ENCODE peak calls at places on chromosomes 3 and 15, in ten cellular contexts. Q is AG04450, R is dorsolateral prefrontal cortex, V is uterus, O is neural progenitor cell, L is hepatocyte, D is PC-3, S is heart right ventricle, E is pancreas, I is right cardiac atrium. Y is an unnamed sample.

GRCh38 chr3:194273396-194274310 is 77.5 kb downstream of the CPN2 start:
- DNase-seq in Q (no peak), I (no peak), O (no peak), E (no peak), V (peak; percentile 20), R (no peak), L (no peak), S (no peak), D (no peak), Y (no peak)

GRCh38 chr3:110070539-110070916 is 733.2 kb upstream of the DPPA4 start:
- DNase-seq in Q (no peak), S (no peak), I (no peak), D (no peak), V (no peak), R (no peak), E (no peak), O (no peak), L (no peak), Y (no peak)

GRCh38 chr15:72786946-72787345 is 3.4 kb upstream of the ADPGK start:
- DNase-seq in R (no peak), E (no peak), D (no peak), S (no peak), I (no peak), O (no peak), L (no peak), Q (no peak), V (no peak), Y (no peak)

GRCh38 chr3:152298393-152299242 is 29.9 kb downstream of the MBNL1 start:
- DNase-seq in E (no peak), Q (peak; percentile 95), S (peak; percentile 63), I (peak; percentile 68), O (peak; percentile 13), D (peak; percentile 73), L (peak; percentile 82), V (peak; percentile 44), R (no peak), Y (no peak)

GRCh38 chr3:72601983-72602382 is 246.3 kb downstream of the SHQ1 start:
- DNase-seq in Q (no peak), D (no peak), R (no peak), L (no peak), O (no peak), V (no peak), E (no peak), I (no peak), S (no peak), Y (no peak)

GRCh38 chr3:195207731-195208130 is 63.2 kb downstream of the XXYLT1 start:
- DNase-seq in Q (no peak), D (no peak), R (no peak), O (no peak), S (no peak), L (no peak), V (peak; percentile 18), I (no peak), E (no peak), Y (no peak)

GRCh38 chr3:15207836-15208504 is 1.9 kb downstream of the CAPN7 start:
- DNase-seq in S (no peak), Q (no peak), R (no peak), D (no peak), E (no peak), V (no peak), L (no peak), O (no peak), I (no peak), Y (no peak)

GRCh38 chr15:43412096-43412495 is 41.2 kb downstream of the TUBGCP4 start:
- DNase-seq in I (no peak), D (no peak), S (no peak), O (no peak), L (no peak), Q (no peak), V (no peak), E (no peak), R (no peak), Y (no peak)

GRCh38 chr3:46354478-46354877 is 567 bp downstream of the CCR2 start:
- DNase-seq in V (no peak), O (no peak), D (no peak), I (no peak), Q (no peak), L (no peak), S (no peak), E (no peak), R (no peak), Y (no peak)

GRCh38 chr3:138649134-138649533 is 40.6 kb downstream of the FAIM start:
- DNase-seq in S (no peak), I (no peak), D (no peak), L (no peak), O (no peak), E (no peak), R (no peak), Q (no peak), V (no peak), Y (no peak)

GRCh38 chr3:8972614-8973013 is 9.3 kb upstream of the RAD18 start:
- DNase-seq in V (no peak), S (no peak), O (no peak), R (no peak), Q (no peak), L (peak; percentile 41), D (peak; percentile 66), I (no peak), E (no peak), Y (no peak)

GRCh38 chr3:114418724-114419543 is 125.1 kb downstream of the TIGIT start:
- DNase-seq in E (no peak), V (no peak), Q (peak; percentile 87), D (peak; percentile 67), O (peak; percentile 69), S (no peak), R (no peak), I (no peak), L (peak; percentile 73), Y (peak; percentile 29)

GRCh38 chr15:45376967-45377629 is 1.2 kb downstream of the GATM start:
- DNase-seq in I (no peak), E (no peak), R (no peak), O (no peak), L (no peak), S (no peak), Q (no peak), V (no peak), D (no peak), Y (no peak)

GRCh38 chr3:48688032-48688736 is 2.5 kb upstream of the NCKIPSD start:
- DNase-seq in S (no peak), L (no peak), E (no peak), Q (peak; percentile 75), V (no peak), I (no peak), R (no peak), D (no peak), O (no peak), Y (no peak)
- H3K27ac ChIP-seq in S (no peak overlapping the region), L (no peak overlapping the region), E (no peak overlapping the region), Q (peak overlapping the region; percentile 70), V (no peak overlapping the region), I (no peak overlapping the region), R (no peak overlapping the region), D (no peak overlapping the region), O (no peak overlapping the region), Y (no peak overlapping the region)

GRCh38 chr3:171372694-171373093 is 87.5 kb downstream of the TNIK start:
- DNase-seq in D (no peak), V (no peak), R (no peak), Q (no peak), S (no peak), O (no peak), L (no peak), I (no peak), E (no peak), Y (no peak)

GRCh38 chr3:171376125-171376947 is 83.9 kb downstream of the TNIK start:
- DNase-seq in L (no peak), O (no peak), D (no peak), V (no peak), R (no peak), S (no peak), E (no peak), I (no peak), Q (no peak), Y (no peak)

GRCh38 chr3:171374260-171374659 is 85.9 kb downstream of the TNIK start:
- DNase-seq in E (no peak), V (no peak), I (no peak), S (no peak), D (no peak), O (no peak), R (no peak), L (no peak), Q (no peak), Y (no peak)

GRCh38 chr3:171375704-171376103 is 84.5 kb downstream of the TNIK start:
- DNase-seq in D (no peak), R (no peak), L (no peak), S (no peak), V (no peak), Q (no peak), O (no peak), I (no peak), E (no peak), Y (no peak)

GRCh38 chr3:171374661-171375285 is 85.4 kb downstream of the TNIK start:
- DNase-seq in E (no peak), S (no peak), I (no peak), Q (no peak), R (no peak), V (no peak), O (no peak), D (peak; percentile 59), L (no peak), Y (no peak)
- H3K27ac ChIP-seq in E (no peak overlapping the region), S (peak overlapping the region; percentile 82), I (no peak overlapping the region), Q (no peak overlapping the region), R (no peak overlapping the region), V (no peak overlapping the region), O (no peak overlapping the region), D (peak overlapping the region; percentile 19), L (no peak overlapping the region), Y (no peak overlapping the region)

DNA sequence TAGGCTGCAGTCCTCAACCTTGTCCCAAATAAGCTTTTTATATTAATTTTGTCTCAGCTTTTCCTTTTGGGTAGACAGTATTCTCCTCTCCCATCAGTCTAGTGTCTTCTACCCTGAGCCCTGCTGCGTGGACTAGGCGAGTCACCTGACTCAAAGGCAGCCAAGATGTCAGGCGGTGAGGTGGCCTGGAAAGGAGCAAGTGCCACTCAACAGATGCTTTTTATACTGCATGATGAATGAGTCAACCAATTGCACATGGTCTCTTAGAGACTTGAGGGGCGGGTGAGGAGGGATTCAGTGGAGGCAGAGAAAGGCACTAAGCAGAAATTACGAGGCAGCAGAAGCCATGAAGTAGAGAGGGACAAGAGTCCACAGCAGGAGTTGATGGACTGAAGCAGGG is 95.9 kb downstream of the FRMD4B start:
- DNase-seq in V (no peak), I (peak; percentile 72), R (no peak), D (no peak), L (no peak), Q (no peak), S (peak; percentile 44), O (no peak), E (no peak), Y (no peak)
- H3K27ac ChIP-seq in V (no peak overlapping the region), I (peak overlapping the region; percentile 15), R (no peak overlapping the region), D (no peak overlapping the region), L (no peak overlapping the region), Q (no peak overlapping the region), S (peak overlapping the region; percentile 55), O (no peak overlapping the region), E (no peak overlapping the region), Y (no peak overlapping the region)

DNA sequence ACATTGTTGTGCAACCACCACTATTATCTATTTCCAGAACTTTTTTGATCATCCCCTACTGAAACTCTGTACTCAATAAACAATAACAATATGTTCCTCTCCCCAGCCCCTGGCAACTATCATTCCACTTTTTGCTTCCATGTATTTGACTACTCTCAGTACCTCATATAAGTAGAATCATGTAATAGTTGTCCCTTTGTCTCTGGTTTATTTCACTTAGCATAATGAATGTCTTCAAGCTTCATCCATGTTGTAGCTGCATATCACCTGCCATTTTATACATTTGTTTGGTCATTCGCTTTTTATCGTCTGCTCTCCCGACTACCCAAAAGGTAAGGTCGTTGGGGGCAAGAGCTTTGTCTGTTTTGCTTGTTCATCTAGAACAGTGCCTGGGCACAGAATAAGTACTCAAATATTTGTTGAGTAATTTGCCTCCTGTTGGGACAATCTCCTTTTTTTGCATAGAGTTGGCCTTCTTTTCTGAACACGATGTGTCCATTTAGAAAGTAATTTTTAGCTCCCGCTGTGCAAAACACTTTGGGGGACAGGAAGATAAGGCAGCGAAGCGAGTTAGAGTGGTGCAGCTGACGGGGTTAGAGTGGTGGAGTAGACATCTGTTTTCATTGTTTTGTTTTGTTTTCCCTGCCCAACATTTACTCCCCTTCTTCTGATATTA is 83.3 kb upstream of the RNU6-1 start:
- DNase-seq in D (no peak), O (no peak), V (no peak), I (peak; percentile 63), Q (no peak), R (no peak), L (no peak), E (no peak), S (no peak), Y (no peak)
- H3K27ac ChIP-seq in D (no peak overlapping the region), O (no peak overlapping the region), V (no peak overlapping the region), I (peak overlapping the region; percentile 89), Q (no peak overlapping the region), R (no peak overlapping the region), L (peak overlapping the region; percentile 45), E (no peak overlapping the region), S (peak overlapping the region; percentile 14), Y (no peak overlapping the region)